ENCODE peak calls at places on chromosome 13, in seven cellular contexts. N is left lung; U is neural progenitor cell; T is fibroblast of lung; H is naive thymus-derived CD4-positive, alpha-beta T cell; E is thoracic aorta; F is left ventricle myocardium inferior. Z is an unnamed sample. For H3K9me3, the result is how much of the 10 kb centered on the place peaks cover.

GRCh38 chr13:38697628-38698333 is 10.9 kb downstream of the FREM2 start:
- DNase-seq in N (no peak), U (peak), T (no peak), H (no peak), E (no peak), F (no peak), Z (no peak)

GRCh38 chr13:33740134-33740538 is 77.8 kb upstream of the RFC3 start:
- DNase-seq in N (no peak), U (no peak), T (peak), H (no peak), E (no peak), F (no peak), Z (no peak)

GRCh38 chr13:79621449-79621848 is 140.5 kb downstream of the NDFIP2 start:
- DNase-seq in N (no peak), U (no peak), T (no peak), H (no peak), E (no peak), F (no peak), Z (no peak)

GRCh38 chr13:40673061-40673397 is 6.6 kb upstream of the FOXO1 start:
- DNase-seq in N (no peak), U (no peak), T (no peak), H (no peak), E (no peak), F (no peak), Z (no peak)

GRCh38 chr13:33349314-33349995 is 63.9 kb upstream of the STARD13 start:
- DNase-seq in N (peak), U (peak), T (no peak), H (no peak), E (no peak), F (peak), Z (no peak)

GRCh38 chr13:114200673-114201005 is 21.6 kb downstream of the CFAP97D2 start:
- DNase-seq in N (no peak), U (no peak), T (peak), H (no peak), E (no peak), F (no peak), Z (no peak)

GRCh38 chr13:52356327-52356726 is 49.6 kb downstream of the THSD1 start:
- DNase-seq in N (no peak), U (no peak), T (peak), H (no peak), E (no peak), F (no peak), Z (no peak)

GRCh38 chr13:112623051-112623711 is 35.2 kb upstream of the TUBGCP3 start:
- DNase-seq in N (no peak), U (no peak), T (no peak), H (no peak), E (no peak), F (no peak), Z (no peak)

GRCh38 chr13:111542530-111543341 is 222.3 kb downstream of the TEX29 start:
- DNase-seq in N (no peak), U (no peak), T (no peak), H (no peak), E (no peak), F (no peak), Z (no peak)
- H3K9me3 ChIP-seq in N (under half), U (under half), T (under half), H (under half), E (under half), F (under half), Z (under half)

DNA sequence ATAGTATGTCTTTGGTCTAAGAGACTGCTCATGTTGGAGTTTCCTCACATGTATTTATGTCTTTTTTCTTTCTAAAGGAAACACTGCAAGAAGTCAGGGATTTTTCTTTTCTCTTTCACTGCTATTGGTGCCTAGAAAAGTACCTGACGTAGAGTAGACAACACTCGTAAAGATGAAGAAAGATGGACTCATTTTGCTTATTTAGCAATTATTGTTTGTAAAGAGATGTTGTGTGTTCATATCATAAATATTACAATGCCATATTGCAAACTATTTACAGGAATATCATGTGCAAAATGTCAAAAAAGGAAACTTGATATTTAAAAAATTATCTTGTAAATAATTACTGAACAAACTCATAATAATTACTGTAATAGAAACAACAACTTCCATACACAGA is 2711.5 kb upstream of the PCDH20 start:
- DNase-seq in N (no peak), U (no peak), T (no peak), H (no peak), E (no peak), F (no peak), Z (no peak)
- H3K9me3 ChIP-seq in N (under half), U (under half), T (under half), H (under half), E (under half), F (under half), Z (under half)

DNA sequence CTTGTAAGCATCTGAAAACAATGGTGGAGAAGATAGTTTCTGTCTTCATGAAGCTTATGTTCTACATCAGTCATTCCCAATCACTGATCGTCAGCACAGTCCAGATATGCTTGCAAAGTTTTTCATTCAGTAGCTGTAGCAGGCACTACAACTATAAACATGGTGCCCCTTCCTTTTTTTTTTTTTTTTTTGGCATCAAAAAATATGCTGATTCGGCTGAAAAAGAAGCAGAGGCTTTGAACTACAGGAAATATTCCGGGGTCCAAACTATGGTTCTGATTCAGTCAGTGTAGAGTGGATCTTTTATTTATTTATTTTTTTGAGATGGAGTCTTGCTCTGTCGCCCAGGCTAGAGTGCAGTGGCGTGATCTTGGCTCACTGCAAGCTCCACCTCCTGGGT is 414.4 kb downstream of the OLFM4 start:
- DNase-seq in N (no peak), U (no peak), T (no peak), H (no peak), E (no peak), F (no peak), Z (no peak)
- H3K9me3 ChIP-seq in N (under half), U (under half), T (under half), H (under half), E (under half), F (under half), Z (under half)

DNA sequence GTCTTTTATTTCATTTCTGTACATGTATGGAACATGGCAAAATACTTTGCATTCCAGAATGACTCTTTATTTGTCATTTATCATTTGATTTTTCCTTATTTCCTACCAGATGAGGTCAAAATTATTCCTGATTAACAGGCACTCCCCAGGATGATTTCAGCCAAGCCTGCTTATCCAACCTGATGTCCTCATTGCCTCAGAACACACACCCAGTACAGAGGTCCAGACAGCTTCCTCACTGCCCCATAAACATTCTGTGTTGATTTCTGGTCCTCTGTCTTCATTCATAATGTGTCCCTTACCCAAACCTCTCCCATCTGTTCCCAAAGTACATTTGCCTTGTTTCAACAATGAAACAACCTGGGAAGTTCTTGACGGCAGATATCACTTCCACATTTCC is 367.4 kb downstream of the MTUS2 start:
- DNase-seq in N (no peak), U (no peak), T (no peak), H (no peak), E (no peak), F (no peak), Z (no peak)
- H3K9me3 ChIP-seq in N (under half), U (under half), T (under half), H (under half), E (under half), F (under half), Z (under half)